ENCODE peak calls at places on chromosomes 16 and 17, in four cellular contexts. V is AG10803, M is fibroblast of lung, I is AG04450. H is an unnamed sample.

GRCh38 chr16:22638393-22639206 is 127.9 kb downstream of the NPIPB5 start:
- DNase-seq in M (no peak), I (no peak), V (peak; percentile 88), H (no peak)

GRCh38 chr17:27917000-27917399 is 23.8 kb upstream of the LYRM9 start:
- DNase-seq in V (no peak), M (no peak), I (no peak), H (no peak)

GRCh38 chr16:55846598-55847346 is 13.9 kb upstream of the CES1 start:
- DNase-seq in I (no peak), V (no peak), M (no peak), H (no peak)

GRCh38 chr17:57574040-57574513 is 171.0 kb downstream of the CCDC182 start:
- DNase-seq in V (peak; percentile 67), M (peak; percentile 62), I (no peak), H (no peak)

GRCh38 chr17:10735821-10736220 is 6.0 kb upstream of the TMEM220 start:
- DNase-seq in V (no peak), I (no peak), M (no peak), H (no peak)

GRCh38 chr17:72465191-72466024 is 344.6 kb downstream of the SOX9 start:
- DNase-seq in I (peak; percentile 54), M (peak; percentile 95), V (peak; percentile 69), H (peak; percentile 58)

GRCh38 chr17:48544356-48545021 is 420 bp downstream of the HOXB2 start:
- DNase-seq in I (peak; percentile 78), V (peak; percentile 94), M (peak; percentile 94), H (no peak)

GRCh38 chr17:57338257-57338919 is 82.1 kb downstream of the MSI2 start:
- DNase-seq in V (no peak), M (no peak), I (no peak), H (no peak)

GRCh38 chr16:1221628-1222552 is 3.2 kb downstream of the TPSG1 start:
- DNase-seq in V (no peak), M (no peak), I (no peak), H (no peak)

GRCh38 chr16:25014500-25015147 is 545 bp downstream of the ARHGAP17 start:
- DNase-seq in V (peak; percentile 59), I (no peak), M (peak; percentile 54), H (no peak)

GRCh38 chr16:2237076-2237551 is 870 bp downstream of the DNASE1L2 start:
- DNase-seq in V (no peak), I (no peak), M (no peak), H (no peak)

GRCh38 chr16:88639231-88640038 is 1.1 kb downstream of the IL17C start:
- DNase-seq in I (no peak), V (no peak), M (no peak), H (no peak)

GRCh38 chr17:75774471-75774987 is 9.5 kb upstream of the GALK1 start:
- DNase-seq in I (no peak), M (no peak), V (no peak), H (no peak)

GRCh38 chr17:46020023-46020735 is 21.1 kb downstream of the STH start:
- DNase-seq in V (no peak), I (no peak), M (no peak), H (no peak)

GRCh38 chr17:1473841-1474240 is 17.8 kb upstream of the CRK start:
- DNase-seq in I (no peak), V (no peak), M (no peak), H (no peak)

GRCh38 chr16:80006175-80006895 is 405.8 kb upstream of the MAF start:
- DNase-seq in M (peak; percentile 76), I (no peak), V (peak; percentile 11), H (no peak)

GRCh38 chr17:81514735-81515529 is 2.3 kb upstream of the ACTG1 start:
- DNase-seq in I (no peak), V (peak; percentile 87), M (peak; percentile 86), H (no peak)

GRCh38 chr17:81238490-81238814 is 403 bp downstream of the TEPSIN start:
- DNase-seq in V (no peak), M (no peak), I (no peak), H (no peak)

GRCh38 chr16:86497551-86498021 is 12.7 kb upstream of the FOXF1 start:
- DNase-seq in V (no peak), I (no peak), M (no peak), H (no peak)

GRCh38 chr16:86449377-86450095 is 60.8 kb upstream of the FOXF1 start:
- DNase-seq in V (no peak), I (no peak), M (no peak), H (no peak)

GRCh38 chr17:82097187-82097918 is 683 bp downstream of the FASN start:
- DNase-seq in V (peak; percentile 63), I (no peak), M (peak; percentile 58), H (no peak)

GRCh38 chr16:87044031-87044380 is 273.2 kb downstream of the C16orf95 start:
- DNase-seq in I (no peak), M (peak; percentile 42), V (no peak), H (no peak)

GRCh38 chr17:74987909-74988711 is 678 bp downstream of the CDR2L start:
- DNase-seq in I (peak; percentile 29), V (peak; percentile 78), M (peak; percentile 85), H (no peak)

GRCh38 chr17:50653738-50654137 is 19.1 kb downstream of the ABCC3 start:
- DNase-seq in V (no peak), M (no peak), I (no peak), H (no peak)

GRCh38 chr16:8668138-8668537 is 6.3 kb upstream of the ABAT start:
- DNase-seq in I (no peak), V (no peak), M (no peak), H (no peak)

GRCh38 chr16:84654238-84654637 is 5.9 kb downstream of the KLHL36 start:
- DNase-seq in I (no peak), M (no peak), V (no peak), H (no peak)

DNA sequence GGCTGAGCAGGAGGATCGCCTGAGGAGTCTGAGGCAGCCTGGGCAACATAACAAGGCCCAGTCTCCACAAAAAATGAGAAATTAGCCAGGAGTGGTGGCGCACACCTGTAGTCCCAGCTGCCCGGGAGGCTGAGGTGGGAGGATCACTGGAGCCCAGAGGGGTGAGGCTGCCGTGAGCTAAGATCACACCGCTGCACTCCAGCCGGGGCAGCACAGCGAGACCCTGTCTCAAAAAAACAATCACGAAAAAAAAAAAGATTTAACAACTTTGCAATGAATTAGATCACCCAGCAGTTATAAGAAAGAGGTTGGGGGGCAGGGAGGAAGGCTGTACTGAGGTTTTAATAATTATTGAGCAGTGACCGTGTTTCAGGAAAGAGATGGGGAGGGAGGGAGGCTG is 49.4 kb downstream of the RPH3AL start:
- DNase-seq in V (no peak), I (no peak), M (no peak), H (no peak)
- H3K4me3 ChIP-seq in V (no peak overlapping the region), I (no peak overlapping the region), M (no peak overlapping the region), H (no peak overlapping the region)

DNA sequence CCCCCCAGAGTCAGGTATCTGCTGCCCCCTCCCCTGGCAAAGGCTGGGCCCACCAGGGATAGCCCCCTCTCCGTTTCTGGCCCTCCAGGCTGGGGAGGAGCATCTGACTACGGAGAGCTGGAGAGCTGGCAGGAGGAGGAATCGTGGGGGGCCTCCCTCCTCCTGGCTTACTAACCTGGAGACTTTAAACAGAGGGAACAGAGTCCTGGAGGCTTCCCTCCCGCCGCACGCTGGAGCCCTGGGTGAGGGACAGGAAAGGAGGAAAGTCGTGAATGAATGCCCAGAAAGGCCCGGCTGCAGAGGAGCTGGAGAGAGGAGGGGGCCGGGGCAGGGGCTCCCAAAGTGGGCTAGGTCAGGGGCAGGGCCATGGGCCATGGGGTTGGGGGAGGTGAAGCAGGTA is 9.9 kb downstream of the SRCIN1 start:
- DNase-seq in M (no peak), V (no peak), I (no peak), H (no peak)
- TF ChIP-seq CTCF in M (no peak), V (no peak), I (no peak), H (no peak)

GRCh38 chr17:79843475-79843916 is 4.3 kb upstream of the CBX4 start:
- DNase-seq in I (no peak), V (no peak), M (no peak), H (no peak)

GRCh38 chr17:79843917-79844815 is 4.9 kb upstream of the CBX4 start:
- DNase-seq in M (peak; percentile 72), V (peak; percentile 73), I (no peak), H (no peak)

GRCh38 chr17:79845601-79845949 is 6.3 kb upstream of the CBX4 start:
- DNase-seq in V (peak; percentile 22), I (no peak), M (no peak), H (no peak)

GRCh38 chr17:79842656-79843474 is 3.6 kb upstream of the CBX4 start:
- DNase-seq in V (no peak), I (no peak), M (no peak), H (no peak)

GRCh38 chr17:79844869-79845600 is 5.8 kb upstream of the CBX4 start:
- DNase-seq in V (no peak), I (no peak), M (no peak), H (no peak)
- H3K4me3 ChIP-seq in V (no peak overlapping the region), I (no peak overlapping the region), M (no peak overlapping the region), H (no peak overlapping the region)

DNA sequence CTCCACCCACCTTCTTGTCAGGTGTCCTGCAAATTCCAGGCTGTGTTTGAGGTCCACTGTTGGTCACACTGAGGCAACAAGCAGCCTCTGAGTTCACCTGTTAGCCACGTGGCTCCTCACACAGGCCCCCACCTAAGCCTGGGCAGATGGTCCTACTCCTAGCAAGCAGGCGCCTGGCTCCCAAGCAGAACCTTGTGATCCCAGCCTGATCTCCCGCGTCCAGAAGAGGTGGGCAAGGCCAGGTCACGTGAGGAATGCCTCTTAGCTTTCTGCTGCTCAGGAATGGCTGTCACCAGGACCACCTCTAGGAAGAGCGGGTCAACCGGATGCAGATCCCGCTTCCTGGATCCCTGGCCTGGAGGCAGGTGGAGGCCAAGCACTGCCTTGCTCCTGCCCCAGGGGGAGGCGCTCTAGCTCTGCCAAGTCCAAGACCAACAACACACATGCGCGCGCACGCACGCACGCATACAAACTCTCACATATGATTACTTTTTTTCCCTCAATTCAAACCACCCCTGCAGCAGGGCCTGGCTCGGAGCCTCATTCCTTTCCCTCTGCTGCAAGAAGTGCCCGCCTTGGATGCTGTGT is 9.5 kb downstream of the CYB561 start:
- DNase-seq in M (no peak), I (no peak), V (no peak), H (no peak)
- TF ChIP-seq CTCF in M (no peak), I (no peak), V (no peak), H (no peak)